ENCODE peak calls at places on chromosomes 5 and 9, in six cellular contexts. C is adrenal gland, I is ovary, E is body of pancreas, X is HCT116, W is spleen. P is an unnamed sample. For H3K4me1, the result is how much of the 10 kb centered on the place peaks cover.

GRCh38 chr5:157648275-157648990 is 3.8 kb downstream of the SOX30 start:
- DNase-seq in C (no peak), I (no peak), E (no peak), X (no peak), W (no peak), P (no peak)

GRCh38 chr9:17631396-17631795 is 52.5 kb downstream of the SH3GL2 start:
- DNase-seq in C (no peak), I (no peak), E (no peak), X (no peak), W (no peak), P (no peak)

GRCh38 chr9:124854822-124855221 is 1.6 kb downstream of the WDR38 start:
- DNase-seq in C (no peak), I (no peak), E (no peak), X (no peak), W (no peak), P (no peak)

GRCh38 chr5:84403773-84404172 is 19.1 kb upstream of the EDIL3 start:
- DNase-seq in C (no peak), I (no peak), E (no peak), X (peak), W (no peak), P (no peak)

GRCh38 chr5:80752427-80752826 is 97.6 kb upstream of the DHFR start:
- DNase-seq in C (no peak), I (no peak), E (no peak), X (no peak), W (no peak), P (no peak)

GRCh38 chr9:122941560-122942234 is 877 bp downstream of the RABGAP1 start:
- DNase-seq in C (no peak), I (no peak), E (no peak), X (no peak), W (no peak), P (no peak)

GRCh38 chr9:129702563-129702962 is 37.1 kb downstream of the PRRX2 start:
- DNase-seq in C (no peak), I (no peak), E (no peak), X (no peak), W (no peak), P (peak)

GRCh38 chr9:121992571-121993212 is 100.4 kb downstream of the TTLL11 start:
- DNase-seq in C (peak), I (peak), E (peak), X (peak), W (no peak), P (peak)

GRCh38 chr9:134949681-134950403 is 32.1 kb upstream of the FCN1 start:
- DNase-seq in C (no peak), I (no peak), E (no peak), X (no peak), W (peak), P (no peak)

GRCh38 chr9:105127863-105128220 is 116.6 kb upstream of the SLC44A1 start:
- DNase-seq in C (no peak), I (no peak), E (no peak), X (no peak), W (no peak), P (no peak)

GRCh38 chr9:84773023-84773422 is 103.5 kb downstream of the NTRK2 start:
- DNase-seq in C (no peak), I (no peak), E (no peak), X (no peak), W (no peak), P (no peak)

GRCh38 chr5:132176987-132177386 is 50.7 kb downstream of the P4HA2 start:
- DNase-seq in C (no peak), I (no peak), E (no peak), X (no peak), W (no peak), P (no peak)

GRCh38 chr5:147822686-147823491 is 8.6 kb downstream of the SPINK1 start:
- DNase-seq in C (peak), I (peak), E (peak), X (peak), W (no peak), P (peak)

GRCh38 chr5:79961731-79962579 is 29.1 kb downstream of the MTX3 start:
- DNase-seq in C (no peak), I (no peak), E (no peak), X (no peak), W (no peak), P (no peak)

GRCh38 chr5:166032601-166033000 is 2258.8 kb upstream of the WWC1 start:
- DNase-seq in C (no peak), I (no peak), E (no peak), X (no peak), W (no peak), P (no peak)

GRCh38 chr5:174325441-174325840 is 279.9 kb downstream of the NSG2 start:
- DNase-seq in C (no peak), I (no peak), E (no peak), X (no peak), W (peak), P (no peak)

GRCh38 chr9:113783475-113783874 is 92.6 kb upstream of the ZNF618 start:
- DNase-seq in C (no peak), I (no peak), E (no peak), X (no peak), W (no peak), P (no peak)

GRCh38 chr9:70030156-70030555 is 13.5 kb upstream of the MAMDC2 start:
- DNase-seq in C (no peak), I (no peak), E (no peak), X (no peak), W (no peak), P (no peak)

GRCh38 chr5:109532773-109533364 is 123.1 kb upstream of the PJA2 start:
- DNase-seq in C (no peak), I (no peak), E (no peak), X (no peak), W (no peak), P (no peak)

GRCh38 chr5:66896207-66896606 is 300.0 kb downstream of the MAST4 start:
- DNase-seq in C (no peak), I (no peak), E (no peak), X (no peak), W (no peak), P (no peak)

GRCh38 chr5:66519626-66520025 is 76.6 kb upstream of the MAST4 start:
- DNase-seq in C (no peak), I (no peak), E (no peak), X (no peak), W (no peak), P (no peak)

GRCh38 chr9:123220127-123220526 is 48.3 kb downstream of the STRBP start:
- DNase-seq in C (no peak), I (no peak), E (no peak), X (no peak), W (no peak), P (no peak)

GRCh38 chr5:131379723-131380122 is 115.9 kb downstream of the CDC42SE2 start:
- DNase-seq in C (no peak), I (no peak), E (no peak), X (no peak), W (no peak), P (no peak)

GRCh38 chr5:172721455-172722308 is 49.3 kb downstream of the DUSP1 start:
- DNase-seq in C (peak), I (peak), E (no peak), X (no peak), W (no peak), P (peak)

GRCh38 chr5:27325513-27325912 is 287.1 kb upstream of the CDH9 start:
- DNase-seq in C (no peak), I (no peak), E (no peak), X (no peak), W (no peak), P (no peak)

GRCh38 chr5:38317887-38318286 is 59.5 kb downstream of the EGFLAM start:
- DNase-seq in C (no peak), I (no peak), E (no peak), X (no peak), W (no peak), P (no peak)

GRCh38 chr5:57456056-57456455 is 26.6 kb downstream of the ACTBL2 start:
- DNase-seq in C (no peak), I (no peak), E (no peak), X (no peak), W (no peak), P (no peak)

GRCh38 chr9:78167356-78167755 is 68.5 kb upstream of the CEP78 start:
- DNase-seq in C (no peak), I (no peak), E (peak), X (no peak), W (no peak), P (no peak)

GRCh38 chr5:123690821-123691220 is 178.8 kb downstream of the CSNK1G3 start:
- DNase-seq in C (no peak), I (no peak), E (no peak), X (no peak), W (no peak), P (no peak)

DNA sequence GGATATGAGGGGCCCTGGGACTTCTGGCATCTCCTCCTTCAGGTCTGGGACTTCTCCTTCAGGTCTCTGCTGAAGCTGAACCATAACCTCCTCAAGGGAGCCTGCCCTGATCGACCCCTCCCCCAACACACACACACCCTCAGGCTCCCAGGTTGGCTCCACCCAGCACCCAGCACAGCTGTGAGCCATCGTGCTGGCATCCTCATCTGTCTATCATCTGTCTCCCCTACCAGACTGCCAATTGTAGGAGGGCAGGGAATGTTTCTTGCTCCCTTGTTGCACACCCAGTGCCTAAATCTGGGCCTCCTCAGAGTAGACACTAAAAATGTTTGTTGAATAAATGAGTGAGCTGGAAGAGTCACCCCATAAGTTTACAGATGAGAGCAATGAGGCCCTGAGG is 71.4 kb downstream of the LRSAM1 start:
- DNase-seq in C (no peak), I (no peak), E (no peak), X (no peak), W (no peak), P (no peak)
- H3K4me1 ChIP-seq in C (under half), I (under half), E (under half), X (under half), W (half or more), P (under half)

DNA sequence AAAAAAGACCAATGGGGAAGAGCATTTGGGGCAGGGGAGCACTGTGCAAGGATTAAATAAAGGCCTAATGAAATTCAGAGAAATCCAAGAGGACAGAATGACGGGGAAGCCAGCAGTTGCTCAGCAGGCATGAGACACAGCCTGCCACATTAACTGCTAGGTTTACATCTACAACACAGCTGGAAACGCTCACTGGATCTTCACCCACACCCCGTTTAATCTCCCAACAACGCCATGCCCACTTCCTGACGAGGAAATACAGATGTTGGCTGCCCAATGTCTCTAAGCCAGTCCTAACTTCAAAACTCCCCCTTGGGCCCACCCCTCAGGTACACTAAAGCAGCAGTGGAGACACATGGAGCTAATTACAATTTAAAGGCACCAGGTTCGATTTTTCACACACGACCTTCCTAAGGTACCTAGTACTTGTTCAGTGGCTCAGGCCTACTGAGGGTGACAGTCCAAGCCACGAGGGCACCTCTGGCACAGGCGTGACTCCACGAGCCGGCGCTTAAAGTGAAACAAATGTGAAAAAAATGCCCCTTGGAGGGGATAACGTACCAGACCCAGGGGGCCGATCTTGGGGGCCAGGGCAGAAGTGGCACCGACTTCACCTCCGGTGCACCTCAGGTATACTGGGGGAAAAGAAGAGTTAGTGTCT is 906 bp downstream of the RPL12 start:
- DNase-seq in C (no peak), I (peak), E (no peak), X (no peak), W (no peak), P (peak)
- TF ChIP-seq POLR2A in C (no peak), I (no peak), E (no peak), X (no peak), W (no peak), P (no peak)

DNA sequence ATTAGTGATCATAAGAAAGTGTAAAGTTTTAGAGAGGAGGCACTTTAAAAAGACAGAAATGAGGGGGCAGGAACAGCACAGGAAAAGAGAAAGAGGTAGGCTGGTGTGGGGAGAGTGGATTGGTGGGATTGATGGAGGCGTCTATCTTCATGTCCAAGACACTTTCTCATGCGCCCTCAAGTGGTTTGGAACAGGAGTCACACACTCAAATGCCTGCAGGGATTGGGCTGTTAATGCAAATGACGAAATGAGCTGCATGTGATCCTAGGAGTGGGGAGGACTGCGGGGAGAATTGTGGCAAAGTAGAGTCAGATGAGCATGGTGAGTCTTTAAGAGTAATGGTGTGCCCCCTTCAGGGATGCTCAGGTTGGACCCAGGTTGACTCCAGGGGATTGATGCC is 5.5 kb downstream of the SLC36A3 start:
- DNase-seq in C (peak), I (no peak), E (peak), X (peak), W (no peak), P (peak)
- TF ChIP-seq CTCF in C (peak), I (no peak), E (peak), X (peak), W (no peak), P (peak)

DNA sequence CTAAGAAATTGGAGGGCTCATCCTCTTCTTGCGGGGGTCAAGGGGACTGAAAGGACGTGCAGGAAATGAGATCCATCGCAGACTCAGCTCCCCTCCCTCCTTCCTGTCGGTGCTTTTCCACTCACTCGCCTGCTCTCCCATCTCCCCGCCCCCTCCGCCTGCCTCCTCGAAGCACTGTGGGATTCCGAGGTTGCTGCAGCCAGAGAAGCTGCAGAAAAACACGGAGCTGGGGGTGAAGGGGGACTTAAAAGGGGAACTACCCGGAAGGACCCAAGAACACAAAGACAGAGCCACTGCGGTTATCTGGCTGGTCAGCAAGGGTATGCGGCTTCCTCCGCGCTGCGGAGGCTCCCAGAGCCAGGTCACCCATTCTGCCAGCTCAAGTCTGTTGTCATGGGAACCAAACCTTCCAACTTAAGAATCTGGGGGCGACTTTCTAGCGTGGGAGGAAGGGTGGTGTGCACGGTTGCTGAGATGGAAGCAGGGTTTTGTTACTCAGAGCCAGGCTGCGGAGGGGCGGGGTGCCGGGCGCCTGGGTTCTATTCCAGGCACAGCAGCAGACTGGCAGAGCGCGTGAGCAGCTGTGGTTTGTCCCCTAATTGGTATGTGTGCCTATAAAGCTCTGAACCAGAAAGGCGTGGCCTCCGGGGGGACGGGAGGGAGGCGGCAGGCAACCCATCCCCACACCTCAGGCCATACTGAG is 24.9 kb downstream of the PCDHGC5 start:
- DNase-seq in C (peak), I (peak), E (peak), X (no peak), W (peak), P (peak)
- H3K4me1 ChIP-seq in C (under half), I (under half), E (under half), X (under half), W (half or more), P (under half)

DNA sequence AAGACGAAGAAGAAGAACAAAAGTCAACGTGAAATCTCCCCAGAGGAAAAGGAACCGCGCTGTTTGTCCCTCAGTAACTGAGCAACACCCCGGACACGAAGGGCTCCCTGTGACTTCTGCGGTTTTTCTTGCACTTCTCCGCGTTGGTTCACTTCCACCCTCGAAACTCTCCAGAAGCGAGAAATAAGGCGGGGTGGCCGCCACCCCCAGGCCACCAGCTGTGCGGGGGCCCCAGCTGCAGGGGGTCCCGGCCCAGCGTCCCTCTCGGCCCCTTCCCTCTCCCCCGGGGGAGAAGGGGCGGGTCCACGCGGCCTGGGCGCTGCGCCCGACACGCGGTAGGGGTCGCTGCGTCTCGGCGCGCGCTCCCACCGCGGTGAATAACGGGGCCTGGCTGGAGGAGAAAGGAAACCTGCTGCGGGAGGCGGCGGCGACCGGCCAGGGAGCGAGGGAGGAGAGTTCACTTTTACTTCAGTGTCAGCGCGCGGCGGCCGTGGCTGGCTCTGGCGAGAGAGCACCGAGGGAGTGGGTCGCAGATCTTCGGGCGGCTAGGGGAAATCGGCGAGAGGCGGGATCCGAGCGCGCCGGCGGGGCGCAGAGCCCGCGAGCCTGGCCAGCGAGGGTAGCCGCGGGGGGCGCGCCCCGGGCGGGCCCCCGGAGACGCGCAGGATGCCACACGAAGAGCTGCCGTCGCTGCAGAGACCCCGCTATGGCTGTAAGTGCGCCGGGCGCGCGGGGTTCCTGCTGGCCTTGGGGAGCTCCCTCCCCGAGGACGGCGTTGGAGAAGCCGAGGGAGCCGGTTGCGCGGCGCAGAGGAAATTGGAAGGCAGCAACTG is at the start of gene IQGAP2:
- DNase-seq in C (peak), I (peak), E (peak), X (peak), W (peak), P (peak)
- TF ChIP-seq POLR2A in C (peak), I (no peak), E (peak), X (no peak), W (no peak), P (no peak)

DNA sequence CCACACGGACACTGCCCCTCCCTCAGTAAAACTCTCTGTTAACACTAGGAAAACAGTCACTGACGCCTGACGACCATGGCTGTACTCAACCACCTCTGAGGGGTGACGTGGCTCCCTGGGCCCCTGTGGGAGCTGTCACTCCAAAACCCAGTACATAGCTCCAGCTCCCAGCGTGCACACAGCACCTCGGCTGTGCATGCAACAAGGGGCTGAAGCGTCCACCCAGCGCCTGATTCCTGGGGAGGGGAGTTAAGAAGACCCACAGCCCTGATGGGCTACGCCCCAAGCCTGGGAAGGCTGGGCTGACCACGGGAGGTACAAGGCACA is 36.3 kb downstream of the SLC12A7 start:
- DNase-seq in C (no peak), I (no peak), E (no peak), X (no peak), W (no peak), P (no peak)
- TF ChIP-seq CTCF in C (no peak), I (no peak), E (no peak), X (no peak), W (no peak), P (no peak)

P was measured in testis.